ENCODE peak calls at places on chromosomes 16 and 17, in ten cellular contexts. X is nephron progenitor cell; I is caudate nucleus; R is HFFc6; N is NCI-H748 treated with DMSO at 0.1 percent for 48 hours; U is SHP77; Q is HS-5; P is stimulated activated naive CD8-positive, alpha-beta T cell treated with anti-CD3 and anti-CD28 coated beads, Interleukin-15, Interleukin-2, amounts not matched to agents 100 U/mL and 50 U/mL, for 24 hours; V is Right ventricle myocardium superior; M is LoVo. D is an unnamed sample.

GRCh38 chr16:21100447-21100846 is 50.2 kb downstream of the DNAH3 start:
- DNase-seq in X (no peak), I (no peak), R (peak), N (no peak), U (no peak), Q (no peak), P (no peak), V (no peak), M (peak), D (no peak)

GRCh38 chr16:73033271-73033998 is 14.5 kb downstream of the ZFHX3 start:
- DNase-seq in X (peak), I (no peak), R (no peak), N (no peak), U (no peak), Q (no peak), P (no peak), V (no peak), M (no peak), D (peak)

GRCh38 chr16:3088925-3089716 is 10.0 kb downstream of the ZSCAN10 start:
- DNase-seq in X (no peak), I (no peak), R (no peak), N (no peak), U (no peak), Q (no peak), P (no peak), V (no peak), M (no peak), D (no peak)

GRCh38 chr16:48503779-48504178 is 106.2 kb downstream of the N4BP1 start:
- DNase-seq in X (no peak), I (no peak), R (peak), N (no peak), U (no peak), Q (peak), P (no peak), V (peak), M (no peak), D (no peak)

GRCh38 chr16:674968-675883 is at the start of gene RHBDL1:
- DNase-seq in X (peak), I (no peak), R (peak), N (no peak), U (no peak), Q (no peak), P (no peak), V (no peak), M (no peak), D (no peak)

GRCh38 chr16:89921699-89922476 is 1.3 kb upstream of the TUBB3 start:
- DNase-seq in X (peak), I (no peak), R (peak), N (no peak), U (peak), Q (no peak), P (peak), V (peak), M (peak), D (peak)

GRCh38 chr16:68802190-68802589 is 41.1 kb upstream of the TANGO6 start:
- DNase-seq in X (no peak), I (no peak), R (peak), N (no peak), U (no peak), Q (peak), P (no peak), V (no peak), M (no peak), D (no peak)

GRCh38 chr17:21522755-21523154 is 146.6 kb downstream of the KCNJ12 start:
- DNase-seq in X (no peak), I (no peak), R (no peak), N (no peak), U (no peak), Q (no peak), P (no peak), V (no peak), M (no peak), D (no peak)

GRCh38 chr16:57720142-57720575 is 15.4 kb upstream of the KATNB1 start:
- DNase-seq in X (peak), I (no peak), R (peak), N (no peak), U (peak), Q (no peak), P (peak), V (peak), M (peak), D (no peak)

GRCh38 chr16:30018731-30019158 is 4.3 kb upstream of the C16orf92 start:
- DNase-seq in X (no peak), I (no peak), R (peak), N (no peak), U (no peak), Q (no peak), P (no peak), V (no peak), M (no peak), D (no peak)

GRCh38 chr17:61474934-61475333 is 22.7 kb downstream of the TBX4 start:
- DNase-seq in X (no peak), I (no peak), R (no peak), N (no peak), U (no peak), Q (no peak), P (no peak), V (no peak), M (no peak), D (no peak)

GRCh38 chr16:73976661-73977060 is 320.0 kb upstream of the PSMD7 start:
- DNase-seq in X (no peak), I (no peak), R (no peak), N (no peak), U (no peak), Q (no peak), P (no peak), V (no peak), M (no peak), D (no peak)

GRCh38 chr16:24839347-24839972 is 6.3 kb upstream of the SLC5A11 start:
- DNase-seq in X (no peak), I (no peak), R (no peak), N (no peak), U (no peak), Q (no peak), P (no peak), V (no peak), M (no peak), D (no peak)

GRCh38 chr16:87607871-87608270 is 5.6 kb downstream of the JPH3 start:
- DNase-seq in X (no peak), I (no peak), R (no peak), N (no peak), U (no peak), Q (no peak), P (no peak), V (peak), M (no peak), D (no peak)

GRCh38 chr17:39508987-39509386 is 47.7 kb downstream of the CDK12 start:
- DNase-seq in X (no peak), I (no peak), R (no peak), N (no peak), U (no peak), Q (no peak), P (no peak), V (no peak), M (no peak), D (no peak)

GRCh38 chr16:12262454-12263180 is 286.1 kb downstream of the SNX29 start:
- DNase-seq in X (no peak), I (no peak), R (no peak), N (no peak), U (no peak), Q (no peak), P (no peak), V (no peak), M (peak), D (no peak)

GRCh38 chr16:51473091-51473490 is 322.0 kb upstream of the SALL1 start:
- DNase-seq in X (no peak), I (no peak), R (no peak), N (no peak), U (no peak), Q (no peak), P (no peak), V (no peak), M (no peak), D (no peak)

GRCh38 chr16:83996481-83997252 is 28.6 kb downstream of the NECAB2 start:
- DNase-seq in X (no peak), I (peak), R (no peak), N (no peak), U (no peak), Q (no peak), P (no peak), V (peak), M (no peak), D (no peak)

GRCh38 chr17:57989011-57989345 is 924 bp upstream of the VEZF1 start:
- DNase-seq in X (no peak), I (peak), R (peak), N (no peak), U (peak), Q (no peak), P (no peak), V (peak), M (no peak), D (no peak)

GRCh38 chr16:49462989-49463371 is 89.4 kb downstream of the C16orf78 start:
- DNase-seq in X (no peak), I (no peak), R (no peak), N (peak), U (no peak), Q (no peak), P (no peak), V (no peak), M (no peak), D (no peak)

GRCh38 chr17:1182831-1183578 is 3.2 kb upstream of the ABR start:
- DNase-seq in X (peak), I (no peak), R (no peak), N (no peak), U (no peak), Q (no peak), P (no peak), V (no peak), M (no peak), D (peak)

GRCh38 chr16:84240455-84240854 is 643 bp upstream of the KCNG4 start:
- DNase-seq in X (no peak), I (no peak), R (no peak), N (no peak), U (no peak), Q (no peak), P (no peak), V (no peak), M (no peak), D (no peak)

GRCh38 chr17:897970-898619 is 81.5 kb downstream of the NXN start:
- DNase-seq in X (no peak), I (no peak), R (no peak), N (no peak), U (no peak), Q (no peak), P (no peak), V (no peak), M (no peak), D (no peak)

GRCh38 chr17:21174719-21175118 is 39.2 kb downstream of the TMEM11 start:
- DNase-seq in X (no peak), I (no peak), R (peak), N (no peak), U (no peak), Q (no peak), P (no peak), V (no peak), M (no peak), D (no peak)

GRCh38 chr16:57264950-57265371 is 19.5 kb downstream of the PLLP start:
- DNase-seq in X (no peak), I (no peak), R (no peak), N (no peak), U (no peak), Q (no peak), P (no peak), V (no peak), M (no peak), D (no peak)

GRCh38 chr17:80229011-80229410 is 8.8 kb downstream of the SLC26A11 start:
- DNase-seq in X (no peak), I (no peak), R (no peak), N (no peak), U (no peak), Q (no peak), P (no peak), V (no peak), M (no peak), D (no peak)

GRCh38 chr16:86508028-86508946 is 2.0 kb upstream of the FOXF1 start:
- DNase-seq in X (no peak), I (no peak), R (no peak), N (no peak), U (no peak), Q (no peak), P (no peak), V (no peak), M (no peak), D (peak)

GRCh38 chr16:17777461-17777863 is 306.7 kb upstream of the XYLT1 start:
- DNase-seq in X (no peak), I (no peak), R (no peak), N (no peak), U (no peak), Q (peak), P (no peak), V (no peak), M (no peak), D (no peak)

GRCh38 chr17:67491009-67491677 is 114.1 kb downstream of the PITPNC1 start:
- DNase-seq in X (peak), I (peak), R (peak), N (no peak), U (peak), Q (peak), P (no peak), V (peak), M (no peak), D (peak)

GRCh38 chr17:77471984-77472836 is 331.4 kb downstream of the SEC14L1 start:
- DNase-seq in X (no peak), I (no peak), R (peak), N (no peak), U (peak), Q (no peak), P (no peak), V (peak), M (no peak), D (peak)

GRCh38 chr17:79781691-79782575 is 4.0 kb downstream of the CBX2 start:
- DNase-seq in X (no peak), I (no peak), R (no peak), N (no peak), U (no peak), Q (no peak), P (no peak), V (peak), M (no peak), D (no peak)